ENCODE peak calls at places on chromosomes 1 and 21, in nine cellular contexts. S is H1, L is IMR-90, U is neuronal stem cell, C is PC-3, K is hepatocyte, W is GM23338, T is HCT116, A is fibroblast of lung. Y is an unnamed sample.

GRCh38 chr1:68953316-68953715 is 456.4 kb upstream of the DEPDC1 start:
- DNase-seq in C (no peak), W (no peak), T (no peak), U (no peak), S (no peak), K (no peak), L (no peak), A (no peak), Y (no peak)

GRCh38 chr1:48228156-48228555 is 5.6 kb downstream of the SLC5A9 start:
- DNase-seq in A (no peak), W (peak), K (peak), U (no peak), L (no peak), T (no peak), S (peak), C (no peak), Y (no peak)

GRCh38 chr21:17003221-17003620 is 509.6 kb upstream of the CXADR start:
- DNase-seq in L (peak), C (no peak), S (no peak), K (no peak), A (peak), T (no peak), U (no peak), W (peak), Y (no peak)

GRCh38 chr1:115133440-115133839 is 44.1 kb upstream of the TSPAN2 start:
- DNase-seq in L (peak), C (peak), T (no peak), K (peak), W (no peak), U (no peak), S (no peak), A (no peak), Y (peak)

GRCh38 chr1:111204211-111204883 is 3.9 kb upstream of the DENND2D start:
- DNase-seq in A (no peak), C (no peak), U (no peak), K (peak), T (peak), L (no peak), S (no peak), W (no peak), Y (no peak)

GRCh38 chr1:222234351-222234750 is 313.6 kb downstream of the HHIPL2 start:
- DNase-seq in T (no peak), L (no peak), W (no peak), K (no peak), A (no peak), S (no peak), C (no peak), U (no peak), Y (no peak)

GRCh38 chr21:25983745-25984144 is 186.8 kb downstream of the APP start:
- DNase-seq in S (no peak), T (no peak), C (no peak), L (no peak), K (no peak), A (no peak), U (no peak), W (no peak), Y (peak)

GRCh38 chr1:225347123-225347683 is 80.6 kb downstream of the LBR start:
- DNase-seq in A (no peak), W (peak), U (no peak), C (no peak), T (no peak), L (no peak), K (no peak), S (no peak), Y (no peak)

DNA sequence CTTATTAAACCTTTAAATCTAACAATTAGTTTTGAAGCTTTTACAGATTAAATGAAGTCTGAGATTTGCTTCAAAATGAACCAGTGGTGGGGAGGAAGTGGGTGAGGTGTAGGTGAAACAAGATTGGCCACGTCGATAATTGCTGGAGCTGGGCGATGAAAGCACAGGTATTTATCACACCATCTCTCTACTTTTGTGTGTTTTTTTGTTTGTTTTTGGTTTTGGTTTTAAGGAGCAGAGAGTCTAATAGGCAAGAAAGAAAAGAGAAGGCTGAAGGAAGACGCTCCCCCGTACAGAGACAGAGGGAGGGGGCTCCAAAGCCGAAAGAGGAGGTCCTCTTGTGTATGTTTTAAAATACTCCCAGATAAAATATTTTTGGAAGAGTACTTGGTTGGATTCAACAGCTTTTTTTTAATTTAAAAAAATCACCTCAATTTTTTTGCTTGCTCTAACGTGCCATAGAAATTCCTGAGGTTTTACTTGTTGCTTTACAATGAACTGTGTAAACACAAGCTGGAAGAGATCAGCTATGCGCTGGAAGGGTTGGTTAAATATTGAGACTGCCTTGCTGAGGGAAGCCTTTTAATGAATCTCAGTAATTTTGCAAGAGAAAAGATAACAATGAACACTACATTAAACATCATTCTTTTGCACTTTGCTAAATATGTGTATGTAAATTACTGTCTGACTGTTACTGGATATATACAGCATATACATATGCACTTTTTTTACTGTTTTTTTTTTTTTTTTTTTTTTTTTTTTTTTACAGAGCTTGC is 6.7 kb upstream of the LGALS8 start:
- DNase-seq in T (no peak), A (peak), U (no peak), L (peak), C (peak), K (peak), S (no peak), W (no peak), Y (no peak)
- H3K4me2 ChIP-seq in T (no peak), A (no peak), U (no peak), L (peak), C (peak), K (peak), S (no peak), W (peak), Y (no peak)

GRCh38 chr1:22440582-22440981 is 11.1 kb upstream of the ZBTB40 start:
- DNase-seq in T (no peak), U (no peak), C (no peak), W (no peak), A (no peak), L (no peak), S (no peak), K (no peak), Y (no peak)

GRCh38 chr1:22442212-22442894 is 9.3 kb upstream of the ZBTB40 start:
- DNase-seq in A (no peak), U (no peak), T (no peak), C (no peak), K (no peak), L (no peak), S (no peak), W (peak), Y (no peak)

GRCh38 chr1:22444856-22445255 is 6.8 kb upstream of the ZBTB40 start:
- DNase-seq in W (no peak), U (no peak), A (no peak), L (no peak), T (no peak), S (no peak), C (no peak), K (no peak), Y (no peak)

GRCh38 chr1:22447581-22448215 is 4.0 kb upstream of the ZBTB40 start:
- DNase-seq in S (no peak), W (no peak), C (peak), U (no peak), T (no peak), L (peak), A (peak), K (no peak), Y (no peak)

DNA sequence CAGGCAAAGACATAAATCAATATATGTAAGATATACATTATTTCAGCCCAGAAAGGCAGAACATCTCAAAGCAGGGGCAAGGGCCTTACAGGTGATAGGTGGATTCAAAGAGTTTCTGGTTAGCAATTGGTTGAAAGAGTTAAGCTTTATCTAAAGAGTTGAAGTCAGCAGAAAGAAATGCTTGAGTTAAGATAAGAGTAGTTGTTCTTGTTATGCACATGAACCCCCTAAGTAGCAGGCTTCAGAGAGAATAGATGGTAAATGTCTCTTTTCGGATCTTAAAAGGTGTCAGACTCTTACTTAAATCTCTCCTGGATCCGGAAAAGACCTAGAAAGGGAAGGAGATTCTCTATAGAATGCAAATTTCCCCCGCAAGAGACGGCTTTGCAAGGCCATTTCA is 8.3 kb upstream of the ZBTB40 start:
- DNase-seq in T (no peak), L (no peak), A (no peak), U (no peak), C (no peak), S (no peak), K (no peak), W (peak), Y (no peak)
- H3K4me3 ChIP-seq in T (no peak), L (no peak), A (no peak), U (no peak), C (no peak), S (no peak), K (no peak), W (peak), Y (no peak)

DNA sequence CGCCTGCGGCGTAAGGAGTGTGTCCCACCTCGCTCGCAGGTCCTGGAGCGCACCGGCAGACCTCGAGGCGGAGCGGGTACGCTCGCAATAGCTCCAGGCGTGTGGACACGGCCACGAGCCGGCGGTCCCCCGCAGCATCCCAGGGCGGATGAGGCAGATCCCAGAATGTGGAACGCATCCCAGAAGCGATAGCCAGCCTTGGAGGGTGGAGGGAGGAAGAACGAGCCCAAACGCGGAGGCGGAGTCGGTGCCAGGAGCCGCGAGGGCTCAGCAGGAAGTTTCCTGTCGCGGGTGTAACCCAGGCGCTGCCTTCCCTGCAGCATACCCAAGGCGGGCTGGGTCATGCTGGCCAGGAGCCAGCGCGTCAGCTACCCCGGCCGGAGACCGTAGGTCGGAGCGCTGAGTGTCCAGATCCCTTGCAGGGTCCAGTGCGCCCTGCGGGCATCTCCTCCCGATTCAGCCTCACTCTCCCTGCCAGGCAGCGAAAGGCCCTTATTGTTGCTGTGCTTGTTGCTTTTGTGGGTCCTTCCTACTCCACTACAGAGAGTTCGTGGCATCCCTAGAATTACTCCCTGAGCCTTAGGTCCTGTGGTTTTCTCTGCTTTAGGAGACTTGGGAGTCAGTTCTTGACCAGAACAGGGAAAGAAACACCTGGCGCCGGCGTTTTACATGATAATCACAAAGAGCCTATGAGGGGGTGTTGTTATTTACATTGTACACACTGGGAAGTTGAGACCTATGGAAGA is 27.7 kb downstream of the STYXL2 start:
- DNase-seq in L (no peak), A (peak), K (peak), S (no peak), W (peak), U (no peak), C (peak), T (peak), Y (peak)
- H2AFZ ChIP-seq in L (peak), A (peak), K (peak), S (peak), W (peak), U (no peak), C (peak), T (peak), Y (peak)

DNA sequence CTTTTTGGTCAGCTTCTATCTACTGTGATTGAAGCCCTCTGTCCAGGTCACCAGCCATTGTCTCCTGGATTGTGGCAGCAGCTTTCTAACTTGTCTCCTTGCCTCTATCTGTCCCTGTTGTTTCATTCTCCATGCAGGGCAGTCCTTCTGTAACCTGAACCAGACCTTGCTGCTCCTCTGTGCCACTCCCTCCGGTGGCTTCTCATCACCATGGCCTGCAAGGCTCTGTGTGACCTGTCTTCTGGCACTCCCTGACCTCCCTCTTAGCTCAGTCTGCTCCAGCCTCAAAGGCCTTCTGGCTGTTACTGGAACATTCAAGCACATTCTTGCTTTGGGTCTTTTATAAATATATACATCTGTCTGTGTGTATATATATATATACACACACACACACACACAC is 21.0 kb upstream of the JUN start:
- DNase-seq in W (peak), C (peak), S (no peak), L (no peak), U (no peak), A (no peak), T (no peak), K (no peak), Y (no peak)
- H3K4me2 ChIP-seq in W (no peak), C (no peak), S (no peak), L (no peak), U (no peak), A (no peak), T (peak), K (no peak), Y (no peak)

DNA sequence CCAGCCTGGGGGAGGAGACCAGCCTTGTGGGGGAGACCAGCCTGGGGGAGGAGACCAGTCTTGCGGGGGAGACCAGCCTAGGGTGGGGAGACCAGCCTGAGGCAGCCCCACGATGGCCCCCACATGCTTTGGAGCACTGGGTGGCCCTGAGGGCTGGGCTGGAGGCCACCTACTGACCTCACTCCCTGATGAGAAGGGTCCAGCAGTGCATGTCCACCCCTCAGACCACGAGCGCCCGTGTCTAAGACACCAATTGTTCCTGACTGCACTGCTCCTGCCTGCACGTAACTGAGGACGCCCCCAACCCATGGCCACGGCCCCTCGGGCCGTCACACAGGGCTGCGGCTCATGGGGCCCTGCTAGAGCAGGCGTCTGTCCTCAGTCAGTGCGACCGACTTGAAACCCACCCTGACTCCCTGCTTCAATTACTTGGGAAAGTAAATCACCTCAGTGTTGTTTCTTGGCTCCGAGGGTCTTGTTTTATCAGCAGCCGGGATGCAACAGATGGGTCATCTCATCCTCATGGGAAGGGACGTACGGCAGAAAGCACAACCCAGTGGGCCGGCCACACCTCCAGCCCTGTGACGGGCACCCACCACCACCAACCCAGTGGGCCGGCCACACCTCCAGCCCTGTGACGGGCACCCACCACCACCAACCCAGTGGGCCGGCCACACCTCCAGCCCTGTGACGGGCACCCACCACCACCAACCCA is at the start of gene SPATC1L:
- DNase-seq in S (peak), W (peak), C (peak), L (peak), U (peak), A (peak), K (peak), T (no peak), Y (peak)
- H3K4me3 ChIP-seq in S (peak), W (peak), C (peak), L (peak), U (peak), A (peak), K (peak), T (peak), Y (peak)

DNA sequence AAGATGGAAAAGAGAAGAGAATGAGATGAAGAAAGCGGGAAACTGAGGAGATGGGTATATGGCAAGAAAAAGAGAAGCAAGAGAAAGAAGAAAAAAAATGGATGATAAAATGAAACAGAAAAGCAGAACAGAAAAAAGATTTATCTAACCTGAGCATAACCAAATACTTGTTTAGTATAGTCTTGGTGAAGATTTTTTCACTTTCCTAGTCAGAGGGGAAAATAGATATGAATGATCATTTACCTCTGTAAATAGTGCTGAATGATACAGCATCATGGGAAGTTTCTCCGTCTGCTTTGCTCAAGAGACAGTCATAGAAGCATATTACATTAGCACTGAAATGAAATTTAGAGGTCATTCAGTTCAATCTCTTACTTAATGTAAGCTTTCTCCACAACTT is 36.1 kb upstream of the PLPPR4 start:
- DNase-seq in T (no peak), S (no peak), W (no peak), L (no peak), K (no peak), U (no peak), C (no peak), A (no peak), Y (no peak)
- H2AFZ ChIP-seq in T (no peak), S (no peak), W (no peak), L (no peak), K (no peak), U (no peak), C (no peak), A (no peak), Y (no peak)

Y was measured in endothelial cell of umbilical vein.